ENCODE peak calls at places on chromosomes 1 and 21, in five cellular contexts. One of them, this sample, is unnamed.

GRCh38 chr1:215599418-215599817 is 32.3 kb downstream of the KCTD3 start:
- DNase-seq in NT2/D1: no peak
- DNase-seq in H1: no peak
- DNase-seq in GM12878: no peak
- DNase-seq in HEK293T: peak; percentile 33
- DNase-seq in this sample: no peak

GRCh38 chr1:19582318-19582717 is 61.8 kb upstream of the NBL1 start:
- DNase-seq in NT2/D1: peak; percentile 46
- DNase-seq in H1: peak; percentile 75
- DNase-seq in GM12878: peak; percentile 42
- DNase-seq in HEK293T: peak; percentile 52
- DNase-seq in this sample: no peak

GRCh38 chr21:15667010-15667409 is 62.8 kb upstream of the USP25 start:
- DNase-seq in NT2/D1: no peak
- DNase-seq in H1: no peak
- DNase-seq in GM12878: no peak
- DNase-seq in HEK293T: no peak
- DNase-seq in this sample: no peak

GRCh38 chr1:87968259-87968955 is 639.7 kb downstream of the LMO4 start:
- DNase-seq in NT2/D1: no peak
- DNase-seq in H1: no peak
- DNase-seq in GM12878: no peak
- DNase-seq in HEK293T: peak; percentile 44
- DNase-seq in this sample: no peak

GRCh38 chr1:204599098-204599497 is 82.9 kb downstream of the MDM4 start:
- DNase-seq in NT2/D1: no peak
- DNase-seq in H1: no peak
- DNase-seq in GM12878: no peak
- DNase-seq in HEK293T: no peak
- DNase-seq in this sample: no peak

GRCh38 chr1:167635233-167635648 is 5.2 kb downstream of the RCSD1 start:
- DNase-seq in NT2/D1: peak; percentile 47
- DNase-seq in H1: no peak
- DNase-seq in GM12878: no peak
- DNase-seq in HEK293T: peak; percentile 65
- DNase-seq in this sample: no peak

GRCh38 chr21:44878053-44878982 is 4.8 kb upstream of the PTTG1IP start:
- DNase-seq in NT2/D1: no peak
- DNase-seq in H1: no peak
- DNase-seq in GM12878: no peak
- DNase-seq in HEK293T: no peak
- DNase-seq in this sample: peak; percentile 97

GRCh38 chr1:3944621-3944914 is 44.5 kb upstream of the C1orf174 start:
- DNase-seq in NT2/D1: no peak
- DNase-seq in H1: no peak
- DNase-seq in GM12878: no peak
- DNase-seq in HEK293T: no peak
- DNase-seq in this sample: no peak

GRCh38 chr1:206551985-206552325 is 44.6 kb downstream of the RASSF5 start:
- DNase-seq in NT2/D1: no peak
- DNase-seq in H1: no peak
- DNase-seq in GM12878: no peak
- DNase-seq in HEK293T: no peak
- DNase-seq in this sample: no peak

GRCh38 chr1:204683284-204684205 is 2.0 kb downstream of the LRRN2 start:
- DNase-seq in NT2/D1: no peak
- DNase-seq in H1: no peak
- DNase-seq in GM12878: no peak
- DNase-seq in HEK293T: no peak
- DNase-seq in this sample: no peak

GRCh38 chr1:233470738-233471499 is 143.0 kb upstream of the KCNK1 start:
- DNase-seq in NT2/D1: peak; percentile 90
- DNase-seq in H1: no peak
- DNase-seq in GM12878: no peak
- DNase-seq in HEK293T: no peak
- DNase-seq in this sample: no peak

GRCh38 chr1:76595024-76595423 is 272.3 kb upstream of the ST6GALNAC5 start:
- DNase-seq in NT2/D1: no peak
- DNase-seq in H1: no peak
- DNase-seq in GM12878: no peak
- DNase-seq in HEK293T: no peak
- DNase-seq in this sample: no peak
- TF ChIP-seq SUZ12 in NT2/D1: no peak
- TF ChIP-seq SUZ12 in H1: no peak
- TF ChIP-seq SUZ12 in GM12878: no peak
- TF ChIP-seq SUZ12 in HEK293T: no peak
- TF ChIP-seq SUZ12 in this sample: no peak

GRCh38 chr1:112337028-112337531 is 58.9 kb upstream of the CTTNBP2NL start:
- DNase-seq in NT2/D1: no peak
- DNase-seq in H1: no peak
- DNase-seq in GM12878: no peak
- DNase-seq in HEK293T: peak; percentile 62
- DNase-seq in this sample: peak; percentile 13

GRCh38 chr1:112332751-112333150 is 63.3 kb upstream of the CTTNBP2NL start:
- DNase-seq in NT2/D1: no peak
- DNase-seq in H1: no peak
- DNase-seq in GM12878: no peak
- DNase-seq in HEK293T: no peak
- DNase-seq in this sample: no peak

GRCh38 chr1:112335351-112335750 is 60.7 kb upstream of the CTTNBP2NL start:
- DNase-seq in NT2/D1: no peak
- DNase-seq in H1: no peak
- DNase-seq in GM12878: no peak
- DNase-seq in HEK293T: no peak
- DNase-seq in this sample: no peak
- TF ChIP-seq SUZ12 in NT2/D1: no peak
- TF ChIP-seq SUZ12 in H1: no peak
- TF ChIP-seq SUZ12 in GM12878: no peak
- TF ChIP-seq SUZ12 in HEK293T: no peak
- TF ChIP-seq SUZ12 in this sample: no peak

DNA sequence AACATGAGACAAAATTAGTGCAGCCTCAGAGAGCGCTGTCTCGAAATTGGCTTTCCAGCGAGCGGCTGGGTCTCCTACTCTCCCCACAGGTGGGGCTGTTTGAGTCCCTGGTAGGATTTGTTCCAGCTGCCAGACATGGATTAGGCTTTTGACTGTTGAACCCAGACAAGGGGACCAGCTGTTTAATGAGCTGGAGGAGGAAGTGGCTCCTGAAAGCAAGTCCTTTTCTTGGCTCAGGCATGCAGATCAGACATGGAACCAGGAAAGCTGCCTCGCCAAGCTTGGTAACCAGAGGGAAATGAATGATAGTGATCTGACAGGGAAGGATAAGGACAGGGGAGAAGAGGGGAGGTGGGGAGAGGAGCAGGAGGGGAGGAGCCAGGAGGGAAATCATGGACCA is 69.7 kb downstream of the UBIAD1 start:
- DNase-seq in NT2/D1: no peak
- DNase-seq in H1: no peak
- DNase-seq in GM12878: no peak
- DNase-seq in HEK293T: no peak
- DNase-seq in this sample: no peak
- TF ChIP-seq SUZ12 in NT2/D1: no peak
- TF ChIP-seq SUZ12 in H1: no peak
- TF ChIP-seq SUZ12 in GM12878: no peak
- TF ChIP-seq SUZ12 in HEK293T: no peak
- TF ChIP-seq SUZ12 in this sample: no peak

DNA sequence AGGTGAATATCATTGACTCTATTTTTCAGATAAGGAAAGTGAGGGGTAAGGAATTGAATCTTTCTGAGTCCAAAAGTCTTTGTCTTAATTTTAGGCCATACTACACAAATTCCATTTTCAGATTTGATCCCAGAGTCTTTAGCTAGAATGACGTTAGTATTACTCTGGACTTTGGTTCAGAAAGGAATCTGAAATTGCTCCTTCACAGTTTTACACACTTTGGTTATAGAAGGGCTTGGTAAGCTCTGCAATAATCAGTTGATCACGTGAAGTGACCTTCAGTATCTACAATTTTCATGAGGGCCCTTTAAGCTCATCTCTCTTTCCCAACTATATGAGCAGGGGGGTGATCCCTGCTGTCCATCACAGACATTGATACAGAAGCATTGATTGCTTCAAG is 103.4 kb upstream of the ESRRG start:
- DNase-seq in NT2/D1: no peak
- DNase-seq in H1: no peak
- DNase-seq in GM12878: no peak
- DNase-seq in HEK293T: no peak
- DNase-seq in this sample: no peak
- TF ChIP-seq SUZ12 in NT2/D1: no peak
- TF ChIP-seq SUZ12 in H1: no peak
- TF ChIP-seq SUZ12 in GM12878: no peak
- TF ChIP-seq SUZ12 in HEK293T: no peak
- TF ChIP-seq SUZ12 in this sample: no peak

This sample was measured in HepG2.